ENCODE peak calls at places on chromosomes 6 and 20, in nine cellular contexts. One of them, this sample, is unnamed.

GRCh38 chr6:168154263-168154917 is 75.4 kb upstream of the FRMD1 start:
- DNase-seq in dorsolateral prefrontal cortex: no peak
- DNase-seq in IMR-90: no peak
- DNase-seq in Right ventricle myocardium superior: no peak
- DNase-seq in CD8-positive, alpha-beta T cell: no peak
- DNase-seq in A549: no peak
- DNase-seq in hepatic stellate cell: no peak
- DNase-seq in GM04504: no peak
- DNase-seq in GM04503: no peak
- DNase-seq in this sample: no peak

GRCh38 chr6:138815797-138816528 is 20.1 kb downstream of the ECT2L start:
- DNase-seq in GM04503: peak
- DNase-seq in GM04504: peak
- DNase-seq in A549: peak
- DNase-seq in hepatic stellate cell: peak
- DNase-seq in CD8-positive, alpha-beta T cell: no peak
- DNase-seq in Right ventricle myocardium superior: no peak
- DNase-seq in dorsolateral prefrontal cortex: no peak
- DNase-seq in IMR-90: peak
- DNase-seq in this sample: no peak

GRCh38 chr6:149867876-149868640 is 3.9 kb upstream of the LRP11 start:
- DNase-seq in GM04504: no peak
- DNase-seq in IMR-90: peak
- DNase-seq in hepatic stellate cell: no peak
- DNase-seq in A549: no peak
- DNase-seq in dorsolateral prefrontal cortex: no peak
- DNase-seq in CD8-positive, alpha-beta T cell: no peak
- DNase-seq in Right ventricle myocardium superior: no peak
- DNase-seq in GM04503: no peak
- DNase-seq in this sample: no peak

GRCh38 chr6:167496707-167497106 is 171.8 kb downstream of the TTLL2 start:
- DNase-seq in Right ventricle myocardium superior: no peak
- DNase-seq in CD8-positive, alpha-beta T cell: no peak
- DNase-seq in GM04504: no peak
- DNase-seq in GM04503: no peak
- DNase-seq in hepatic stellate cell: no peak
- DNase-seq in IMR-90: no peak
- DNase-seq in dorsolateral prefrontal cortex: no peak
- DNase-seq in A549: no peak
- DNase-seq in this sample: no peak

GRCh38 chr20:32966881-32967781 is 37.1 kb downstream of the SUN5 start:
- DNase-seq in Right ventricle myocardium superior: no peak
- DNase-seq in IMR-90: no peak
- DNase-seq in dorsolateral prefrontal cortex: peak
- DNase-seq in GM04504: no peak
- DNase-seq in CD8-positive, alpha-beta T cell: peak
- DNase-seq in GM04503: no peak
- DNase-seq in hepatic stellate cell: peak
- DNase-seq in A549: no peak
- DNase-seq in this sample: no peak

GRCh38 chr6:103210686-103211085 is 1649.0 kb downstream of the HACE1 start:
- DNase-seq in IMR-90: no peak
- DNase-seq in GM04503: no peak
- DNase-seq in dorsolateral prefrontal cortex: no peak
- DNase-seq in CD8-positive, alpha-beta T cell: no peak
- DNase-seq in hepatic stellate cell: no peak
- DNase-seq in Right ventricle myocardium superior: no peak
- DNase-seq in A549: no peak
- DNase-seq in GM04504: no peak
- DNase-seq in this sample: no peak

GRCh38 chr6:158008894-158009891 is 27.5 kb downstream of the SYNJ2 start:
- DNase-seq in hepatic stellate cell: peak
- DNase-seq in dorsolateral prefrontal cortex: peak
- DNase-seq in CD8-positive, alpha-beta T cell: no peak
- DNase-seq in GM04504: peak
- DNase-seq in IMR-90: peak
- DNase-seq in A549: no peak
- DNase-seq in Right ventricle myocardium superior: peak
- DNase-seq in GM04503: no peak
- DNase-seq in this sample: no peak

GRCh38 chr6:32222333-32223230 is 1.3 kb downstream of the NOTCH4 start:
- DNase-seq in GM04503: no peak
- DNase-seq in A549: no peak
- DNase-seq in IMR-90: no peak
- DNase-seq in GM04504: no peak
- DNase-seq in dorsolateral prefrontal cortex: no peak
- DNase-seq in hepatic stellate cell: no peak
- DNase-seq in Right ventricle myocardium superior: no peak
- DNase-seq in CD8-positive, alpha-beta T cell: no peak
- DNase-seq in this sample: no peak

GRCh38 chr20:50284811-50285375 is 94.3 kb downstream of the CEBPB start:
- DNase-seq in GM04503: no peak
- DNase-seq in Right ventricle myocardium superior: peak
- DNase-seq in CD8-positive, alpha-beta T cell: no peak
- DNase-seq in A549: no peak
- DNase-seq in IMR-90: no peak
- DNase-seq in dorsolateral prefrontal cortex: no peak
- DNase-seq in hepatic stellate cell: no peak
- DNase-seq in GM04504: no peak
- DNase-seq in this sample: no peak

GRCh38 chr20:17515053-17515452 is 16.1 kb downstream of the BFSP1 start:
- DNase-seq in GM04504: no peak
- DNase-seq in A549: no peak
- DNase-seq in GM04503: no peak
- DNase-seq in Right ventricle myocardium superior: no peak
- DNase-seq in CD8-positive, alpha-beta T cell: no peak
- DNase-seq in IMR-90: no peak
- DNase-seq in hepatic stellate cell: no peak
- DNase-seq in dorsolateral prefrontal cortex: no peak
- DNase-seq in this sample: no peak

GRCh38 chr6:144006731-144007454 is 1.2 kb downstream of the PLAGL1 start:
- DNase-seq in hepatic stellate cell: peak
- DNase-seq in GM04504: no peak
- DNase-seq in IMR-90: peak
- DNase-seq in CD8-positive, alpha-beta T cell: no peak
- DNase-seq in GM04503: no peak
- DNase-seq in Right ventricle myocardium superior: no peak
- DNase-seq in A549: peak
- DNase-seq in dorsolateral prefrontal cortex: no peak
- DNase-seq in this sample: no peak

GRCh38 chr6:47031656-47032055 is 10.5 kb downstream of the ADGRF1 start:
- DNase-seq in CD8-positive, alpha-beta T cell: no peak
- DNase-seq in dorsolateral prefrontal cortex: no peak
- DNase-seq in hepatic stellate cell: no peak
- DNase-seq in IMR-90: no peak
- DNase-seq in GM04504: no peak
- DNase-seq in Right ventricle myocardium superior: no peak
- DNase-seq in A549: no peak
- DNase-seq in GM04503: no peak
- DNase-seq in this sample: no peak

GRCh38 chr6:158879180-158879579 is 60.0 kb upstream of the EZR start:
- DNase-seq in GM04503: no peak
- DNase-seq in CD8-positive, alpha-beta T cell: no peak
- DNase-seq in A549: no peak
- DNase-seq in dorsolateral prefrontal cortex: no peak
- DNase-seq in hepatic stellate cell: no peak
- DNase-seq in IMR-90: no peak
- DNase-seq in Right ventricle myocardium superior: no peak
- DNase-seq in GM04504: no peak
- DNase-seq in this sample: no peak